ENCODE peak calls at places on chromosome 2, in six cellular contexts. J is HCT116, X is A549, G is endodermal cell, T is PC-9, U is fibroblast of lung. E is an unnamed sample.

GRCh38 chr2:50065845-50066244 is 911.5 kb upstream of the FSHR start:
- DNase-seq in G (no peak), U (no peak), J (no peak), X (no peak), T (no peak), E (no peak)

GRCh38 chr2:222238072-222238471 is 60.7 kb downstream of the PAX3 start:
- DNase-seq in J (no peak), T (no peak), U (no peak), G (no peak), X (no peak), E (no peak)

GRCh38 chr2:69961496-69961895 is at the start of gene ASPRV1:
- DNase-seq in T (no peak), J (no peak), X (no peak), U (no peak), G (no peak), E (no peak)

GRCh38 chr2:150888337-150888736 is 373.3 kb downstream of the RBM43 start:
- DNase-seq in T (no peak), G (no peak), X (no peak), U (no peak), J (no peak), E (no peak)

GRCh38 chr2:212147921-212148513 is 390.6 kb downstream of the ERBB4 start:
- DNase-seq in J (no peak), X (no peak), G (no peak), U (peak), T (no peak), E (no peak)

GRCh38 chr2:167759531-167759930 is 487.9 kb downstream of the STK39 start:
- DNase-seq in T (no peak), X (no peak), U (no peak), J (no peak), G (no peak), E (no peak)

GRCh38 chr2:88549616-88550292 is 77.5 kb downstream of the EIF2AK3 start:
- DNase-seq in J (no peak), U (no peak), X (no peak), T (no peak), G (peak), E (no peak)

GRCh38 chr2:222973237-222973636 is 78.8 kb upstream of the KCNE4 start:
- DNase-seq in G (no peak), X (no peak), T (peak), J (no peak), U (peak), E (no peak)

GRCh38 chr2:112534826-112535225 is 7.4 kb upstream of the POLR1B start:
- DNase-seq in U (no peak), G (no peak), T (no peak), J (no peak), X (no peak), E (no peak)

GRCh38 chr2:95354925-95355324 is 47.6 kb upstream of the FAHD2A start:
- DNase-seq in G (peak), T (no peak), U (no peak), J (no peak), X (no peak), E (no peak)

GRCh38 chr2:113992090-113992489 is 102.2 kb downstream of the ACTR3 start:
- DNase-seq in J (no peak), T (no peak), X (no peak), G (no peak), U (no peak), E (no peak)

GRCh38 chr2:66445076-66445724 is 10.3 kb downstream of the MEIS1 start:
- DNase-seq in X (no peak), J (no peak), G (peak), T (no peak), U (peak), E (no peak)
- TF ChIP-seq CTCF in X (no peak), J (no peak), G (peak), T (no peak), U (no peak), E (no peak)

GRCh38 chr2:60460577-60461420 is 92.7 kb downstream of the BCL11A start:
- DNase-seq in G (no peak), U (no peak), J (no peak), T (no peak), X (no peak), E (no peak)

GRCh38 chr2:60453301-60453700 is 100.2 kb downstream of the BCL11A start:
- DNase-seq in X (no peak), J (no peak), U (no peak), T (no peak), G (peak), E (no peak)

GRCh38 chr2:60459896-60460295 is 93.6 kb downstream of the BCL11A start:
- DNase-seq in J (no peak), U (no peak), G (no peak), T (no peak), X (no peak), E (no peak)

GRCh38 chr2:60453896-60454295 is 99.6 kb downstream of the BCL11A start:
- DNase-seq in U (no peak), J (no peak), T (no peak), G (no peak), X (no peak), E (no peak)

DNA sequence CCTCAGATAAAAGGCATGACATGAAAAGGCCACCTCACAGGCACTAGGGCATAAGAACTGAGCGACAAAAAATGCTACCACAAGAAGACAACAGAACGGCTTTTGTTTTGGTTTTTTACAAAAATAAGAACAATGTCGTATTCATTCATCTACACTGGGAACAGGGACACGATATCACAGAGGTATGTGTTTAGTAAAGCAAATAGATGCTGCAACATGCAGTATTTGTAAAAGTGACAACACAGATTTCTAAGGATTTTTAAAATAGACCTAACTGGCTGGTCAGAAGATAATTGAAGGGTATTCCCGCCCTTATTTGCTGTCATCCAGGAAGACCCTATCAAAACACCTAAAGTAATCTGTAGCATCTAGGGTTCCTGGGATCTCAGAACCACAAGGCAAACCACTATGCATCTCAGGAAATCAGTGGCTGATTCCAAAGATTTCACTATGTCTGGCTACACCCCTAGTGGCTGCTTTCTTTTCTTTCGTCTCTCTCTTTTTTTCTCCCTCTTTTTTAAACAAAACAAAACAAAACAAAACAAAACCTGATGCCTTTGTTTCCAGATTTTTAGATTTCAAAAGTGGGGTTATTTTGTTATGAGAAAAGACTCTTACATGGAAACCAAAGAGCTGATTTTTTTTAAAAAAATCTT is 97.2 kb downstream of the BCL11A start:
- DNase-seq in G (no peak), T (no peak), J (no peak), U (no peak), X (no peak), E (no peak)
- H3K27ac ChIP-seq in G (no peak), T (no peak), J (no peak), U (no peak), X (no peak), E (no peak)

DNA sequence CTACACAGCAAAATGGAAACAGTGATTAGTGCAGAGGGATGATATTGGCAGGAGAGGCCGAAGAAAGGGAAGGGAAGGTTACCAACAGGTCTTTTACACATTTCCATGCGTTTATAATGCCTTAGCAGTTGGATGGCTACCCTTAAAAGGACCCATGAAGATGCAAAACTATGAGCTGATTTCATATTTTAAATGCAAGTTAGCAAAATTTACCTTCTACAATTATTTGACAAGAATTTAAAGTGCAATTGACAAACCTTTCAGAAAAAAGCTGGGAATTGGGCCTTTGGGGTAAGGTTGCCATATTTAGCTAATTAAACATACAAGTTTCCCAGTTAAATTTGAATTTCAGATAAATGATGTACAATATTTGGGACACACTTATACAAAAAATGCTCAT is 13.3 kb downstream of the DNER start:
- DNase-seq in U (no peak), X (no peak), G (no peak), J (no peak), T (no peak), E (no peak)
- TF ChIP-seq CTCF in U (no peak), X (no peak), G (no peak), J (no peak), T (no peak), E (no peak)

DNA sequence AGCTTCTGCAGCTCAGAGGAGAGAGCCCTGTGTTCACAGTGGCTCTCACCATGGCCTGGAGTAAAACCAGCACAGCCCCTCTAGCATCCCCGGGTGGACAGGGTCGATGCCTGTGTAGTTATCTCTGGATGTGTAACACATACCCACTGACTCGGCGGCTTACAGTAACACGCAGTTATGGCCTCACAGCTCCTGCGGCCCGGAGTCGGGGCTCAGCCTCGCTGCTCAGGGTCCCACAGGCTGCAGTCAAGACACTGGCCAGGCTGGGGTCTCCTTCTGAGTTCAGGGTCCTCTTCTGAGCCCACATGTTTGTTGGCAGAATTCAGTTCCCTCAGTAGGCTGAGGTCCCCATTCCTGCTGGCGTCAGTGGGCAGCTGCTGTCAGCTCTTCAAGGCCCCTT is 2.5 kb upstream of the RAB17 start:
- DNase-seq in G (peak), J (no peak), U (no peak), X (no peak), T (no peak), E (no peak)
- H3K27ac ChIP-seq in G (no peak), J (no peak), U (no peak), X (no peak), T (no peak), E (no peak)

GRCh38 chr2:98577313-98577712 is 31.0 kb downstream of the COA5 start:
- DNase-seq in T (no peak), U (no peak), G (peak), J (no peak), X (no peak), E (no peak)
- TF ChIP-seq CTCF in T (no peak), U (no peak), G (peak), J (no peak), X (no peak), E (no peak)

GRCh38 chr2:132804045-132804444 is 134.0 kb upstream of the LYPD1 start:
- DNase-seq in U (peak), X (no peak), G (no peak), J (no peak), T (no peak), E (no peak)
- H3K27ac ChIP-seq in U (no peak), X (peak), G (no peak), J (no peak), T (no peak), E (no peak)

GRCh38 chr2:45930396-45930792 is 278.9 kb downstream of the PRKCE start:
- DNase-seq in J (no peak), T (no peak), U (no peak), X (no peak), G (no peak), E (peak)
- TF ChIP-seq CTCF in J (no peak), T (no peak), U (no peak), X (no peak), G (no peak), E (no peak)

DNA sequence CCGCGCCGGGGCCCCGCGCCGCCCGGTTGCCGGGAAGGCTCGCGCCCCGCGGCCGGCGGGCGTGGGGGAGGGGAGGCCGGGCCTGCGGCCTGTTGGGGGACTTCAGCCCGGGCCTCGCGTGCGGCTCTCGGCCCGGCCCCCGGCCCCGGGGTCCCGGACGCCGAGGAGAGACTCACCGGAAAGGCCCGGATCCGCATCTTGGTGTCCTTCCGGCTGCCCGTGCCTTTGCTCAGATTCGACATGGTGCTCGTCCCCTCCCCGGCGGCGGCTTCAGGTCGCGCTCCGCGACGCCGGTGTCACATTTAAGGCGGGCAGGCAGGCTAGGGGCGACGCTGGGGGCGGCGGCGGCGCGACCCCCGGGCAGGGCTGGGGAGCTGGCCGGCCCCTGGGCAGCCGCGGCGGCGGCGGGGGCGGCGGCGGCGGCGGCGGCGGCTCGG is 377 bp downstream of the CUL3 start:
- DNase-seq in T (peak), G (no peak), X (peak), J (no peak), U (peak), E (peak)
- H3K27ac ChIP-seq in T (peak), G (peak), X (peak), J (peak), U (peak), E (peak)

E was measured in RWPE1.